ENCODE peak calls at places on chromosomes 5 and 9, in ten cellular contexts. N, Z, Q, U, B, Y, X, C, M and F are unnamed samples. For H3K27me3, the result is how much of the 10 kb centered on the place peaks cover.

GRCh38 chr9:135137398-135137832 is 49.9 kb downstream of the OLFM1 start:
- DNase-seq in N (no peak), Z (peak), Q (no peak), U (no peak), B (no peak), Y (no peak), X (no peak), C (no peak), M (no peak), F (no peak)

GRCh38 chr9:79221084-79221483 is 350.7 kb upstream of the TLE4 start:
- DNase-seq in N (no peak), Z (no peak), Q (peak), U (no peak), B (no peak), Y (no peak), X (no peak), C (peak), M (no peak), F (no peak)

GRCh38 chr9:98201102-98201501 is 8.7 kb upstream of the CORO2A start:
- DNase-seq in N (no peak), Z (no peak), Q (no peak), U (no peak), B (no peak), Y (no peak), X (no peak), C (no peak), M (no peak), F (no peak)

GRCh38 chr5:36657563-36657995 is 51.2 kb downstream of the SLC1A3 start:
- DNase-seq in N (no peak), Z (peak), Q (peak), U (no peak), B (peak), Y (peak), X (peak), C (peak), M (no peak), F (peak)

GRCh38 chr5:172740483-172741205 is 30.4 kb downstream of the DUSP1 start:
- DNase-seq in N (no peak), Z (peak), Q (peak), U (peak), B (no peak), Y (no peak), X (no peak), C (no peak), M (no peak), F (peak)

GRCh38 chr5:38997579-38997978 is 76.6 kb downstream of the RICTOR start:
- DNase-seq in N (no peak), Z (no peak), Q (no peak), U (no peak), B (no peak), Y (no peak), X (no peak), C (no peak), M (no peak), F (no peak)

GRCh38 chr5:14134086-14134485 is 9.1 kb upstream of the TRIO start:
- DNase-seq in N (no peak), Z (no peak), Q (no peak), U (no peak), B (no peak), Y (no peak), X (no peak), C (no peak), M (no peak), F (no peak)

GRCh38 chr9:75186767-75187380 is 98.6 kb downstream of the OSTF1 start:
- DNase-seq in N (no peak), Z (no peak), Q (peak), U (no peak), B (no peak), Y (no peak), X (no peak), C (peak), M (no peak), F (no peak)

GRCh38 chr5:139896718-139897117 is 101.1 kb downstream of the PSD2 start:
- DNase-seq in N (no peak), Z (no peak), Q (no peak), U (no peak), B (no peak), Y (no peak), X (no peak), C (no peak), M (no peak), F (no peak)

GRCh38 chr5:14723648-14724231 is 59.2 kb downstream of the OTULIN start:
- DNase-seq in N (no peak), Z (no peak), Q (no peak), U (no peak), B (no peak), Y (no peak), X (no peak), C (no peak), M (no peak), F (no peak)

GRCh38 chr5:90379652-90380051 is 29.9 kb downstream of the CETN3 start:
- DNase-seq in N (no peak), Z (no peak), Q (no peak), U (no peak), B (no peak), Y (no peak), X (no peak), C (no peak), M (no peak), F (no peak)

GRCh38 chr5:157559301-157559700 is 16.3 kb downstream of the ADAM19 start:
- DNase-seq in N (no peak), Z (no peak), Q (peak), U (no peak), B (no peak), Y (no peak), X (no peak), C (no peak), M (no peak), F (no peak)
- H3K27ac ChIP-seq in N (peak), Z (no peak), Q (peak), U (no peak), B (no peak), Y (peak), X (no peak), C (no peak), M (no peak), F (peak)

GRCh38 chr9:130693426-130694191 is at the start of gene EXOSC2:
- DNase-seq in N (peak), Z (peak), Q (peak), U (peak), B (peak), Y (peak), X (peak), C (peak), M (peak), F (peak)
- TF ChIP-seq POLR2A in N (no peak), Z (peak), Q (peak), U (peak), B (peak), Y (no peak), X (peak), C (peak), M (peak), F (no peak)

GRCh38 chr9:93645921-93646639 is 69.7 kb downstream of the PHF2 start:
- DNase-seq in N (no peak), Z (no peak), Q (no peak), U (peak), B (no peak), Y (no peak), X (peak), C (no peak), M (peak), F (peak)

GRCh38 chr9:93644397-93645088 is 68.2 kb downstream of the PHF2 start:
- DNase-seq in N (no peak), Z (no peak), Q (no peak), U (no peak), B (no peak), Y (peak), X (no peak), C (no peak), M (peak), F (peak)

GRCh38 chr9:93646640-93647178 is 70.3 kb downstream of the PHF2 start:
- DNase-seq in N (no peak), Z (no peak), Q (no peak), U (no peak), B (no peak), Y (peak), X (no peak), C (no peak), M (no peak), F (no peak)

GRCh38 chr9:93642961-93643360 is 66.6 kb downstream of the PHF2 start:
- DNase-seq in N (no peak), Z (no peak), Q (peak), U (no peak), B (no peak), Y (no peak), X (no peak), C (no peak), M (no peak), F (no peak)

DNA sequence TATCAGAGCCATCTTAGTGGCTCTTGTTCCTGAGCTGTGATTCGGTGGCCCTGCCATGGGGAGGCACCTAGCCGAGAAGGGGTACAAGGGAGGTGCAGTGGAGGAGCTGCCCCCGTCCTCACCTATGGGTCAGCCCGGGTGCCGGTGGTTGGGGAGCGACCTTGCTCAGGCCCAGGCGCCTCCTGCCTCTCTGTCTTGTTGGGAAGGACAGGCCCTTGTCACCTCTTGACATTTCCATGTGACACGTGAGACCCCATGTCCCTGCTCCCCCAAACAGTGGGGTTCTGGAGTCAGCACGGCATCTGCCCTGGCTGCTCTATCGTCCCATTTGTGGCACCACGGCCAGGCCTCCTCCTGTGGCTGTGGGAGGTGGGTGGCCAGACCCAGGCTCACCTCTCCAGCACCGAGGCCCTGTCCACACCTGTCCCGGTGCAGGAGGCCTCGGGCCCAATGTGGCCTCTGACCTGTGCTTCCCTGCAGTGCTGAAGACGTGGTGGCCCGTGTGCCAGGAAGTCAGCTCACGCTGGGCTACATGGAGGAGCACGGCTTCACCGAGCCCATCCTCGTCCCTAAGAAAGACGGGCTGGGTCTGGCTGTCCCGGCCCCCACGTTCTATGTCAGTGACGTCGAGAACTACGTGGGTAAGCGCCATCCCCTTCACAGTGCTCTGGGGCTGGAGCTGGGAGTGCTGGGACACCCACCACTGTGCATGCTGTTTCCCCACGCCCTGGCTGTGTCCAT is 68.9 kb downstream of the PHF2 start:
- DNase-seq in N (no peak), Z (no peak), Q (no peak), U (no peak), B (no peak), Y (peak), X (peak), C (no peak), M (peak), F (peak)
- H3K27me3 ChIP-seq in N (under half), Z (under half), Q (under half), U (under half), B (under half), Y (under half), X (under half), C (under half), M (under half), F (under half)

GRCh38 chr9:137463931-137464290 is 4.8 kb upstream of the NSMF start:
- DNase-seq in N (no peak), Z (no peak), Q (no peak), U (no peak), B (no peak), Y (no peak), X (peak), C (no peak), M (no peak), F (no peak)
- H3K27ac ChIP-seq in N (no peak), Z (no peak), Q (no peak), U (no peak), B (no peak), Y (no peak), X (no peak), C (no peak), M (no peak), F (no peak)